ENCODE peak calls at places on chromosome 3, in seven cellular contexts. D is NB4, T is adrenal gland, Q is fibroblast of lung, J is NCI-H69, X is Kasumi-1, V is T-helper 2 cell. I is an unnamed sample.
A peak's percentile ranks its signal among the peaks of the same experiment; 100 is the strongest.

GRCh38 chr3:39290255-39290654 is 10.4 kb upstream of the CX3CR1 start:
- DNase-seq in D (no peak), T (no peak), Q (no peak), J (no peak), X (no peak), V (no peak), I (peak; percentile 17)

GRCh38 chr3:111910806-111911205 is 51.7 kb downstream of the PHLDB2 start:
- DNase-seq in D (no peak), T (no peak), Q (peak; percentile 72), J (no peak), X (no peak), V (no peak), I (peak; percentile 81)

GRCh38 chr3:164620423-164620822 is 457.9 kb downstream of the SI start:
- DNase-seq in D (no peak), T (no peak), Q (no peak), J (no peak), X (no peak), V (no peak), I (no peak)

GRCh38 chr3:84601303-84601702 is 357.5 kb upstream of the CADM2 start:
- DNase-seq in D (no peak), T (no peak), Q (no peak), J (peak; percentile 96), X (no peak), V (no peak), I (no peak)

GRCh38 chr3:185764168-185764988 is 60.5 kb downstream of the IGF2BP2 start:
- DNase-seq in D (no peak), T (no peak), Q (peak; percentile 62), J (no peak), X (no peak), V (no peak), I (peak; percentile 47)

GRCh38 chr3:71063768-71064287 is 519.7 kb downstream of the FOXP1 start:
- DNase-seq in D (peak; percentile 38), T (peak; percentile 18), Q (peak; percentile 55), J (peak; percentile 63), X (peak; percentile 66), V (no peak), I (peak; percentile 36)

GRCh38 chr3:147297756-147298155 is 108.6 kb downstream of the ZIC4 start:
- DNase-seq in D (no peak), T (no peak), Q (no peak), J (no peak), X (no peak), V (no peak), I (no peak)

GRCh38 chr3:143414571-143415253 is 295.1 kb downstream of the CHST2 start:
- DNase-seq in D (no peak), T (no peak), Q (no peak), J (no peak), X (no peak), V (no peak), I (no peak)

GRCh38 chr3:195153653-195154052 is 117.3 kb downstream of the XXYLT1 start:
- DNase-seq in D (no peak), T (no peak), Q (peak; percentile 46), J (no peak), X (no peak), V (no peak), I (no peak)

GRCh38 chr3:184129012-184129411 is 6.1 kb upstream of the EIF2B5 start:
- DNase-seq in D (peak; percentile 54), T (peak; percentile 39), Q (peak; percentile 45), J (peak; percentile 59), X (peak; percentile 55), V (no peak), I (peak; percentile 54)

GRCh38 chr3:49666592-49666991 is 7.6 kb upstream of the APEH start:
- DNase-seq in D (no peak), T (no peak), Q (no peak), J (peak; percentile 5), X (no peak), V (no peak), I (no peak)

GRCh38 chr3:127688416-127689265 is 15.9 kb downstream of the ABTB1 start:
- DNase-seq in D (no peak), T (peak; percentile 17), Q (peak; percentile 55), J (peak; percentile 70), X (no peak), V (no peak), I (peak; percentile 25)

GRCh38 chr3:126478581-126479310 is 3.1 kb upstream of the ZXDC start:
- DNase-seq in D (no peak), T (peak; percentile 18), Q (no peak), J (no peak), X (no peak), V (no peak), I (no peak)